ENCODE peak calls at places on chromosome 13, in five cellular contexts. O, K, A, N and U are unnamed samples. For H3K36me3, the result is how much of the 10 kb centered on the place peaks cover.

GRCh38 chr13:33994198-33994597 is 176.2 kb downstream of the RFC3 start:
- DNase-seq in O (no peak), K (no peak), A (no peak), N (no peak), U (no peak)

GRCh38 chr13:67736646-67737420 is 506.7 kb upstream of the PCDH9 start:
- DNase-seq in O (no peak), K (peak), A (no peak), N (peak), U (no peak)

GRCh38 chr13:102724923-102725322 is 30.1 kb upstream of the METTL21C start:
- DNase-seq in O (no peak), K (no peak), A (no peak), N (peak), U (no peak)

GRCh38 chr13:110524484-110525254 is 36.9 kb downstream of the RAB20 start:
- DNase-seq in O (no peak), K (no peak), A (no peak), N (no peak), U (no peak)

GRCh38 chr13:29905845-29906244 is 55.4 kb upstream of the UBL3 start:
- DNase-seq in O (no peak), K (peak), A (no peak), N (no peak), U (no peak)

GRCh38 chr13:76023644-76024043 is 387.5 kb downstream of the LMO7 start:
- DNase-seq in O (no peak), K (no peak), A (no peak), N (peak), U (no peak)

GRCh38 chr13:38954291-38954690 is 36.3 kb downstream of the STOML3 start:
- DNase-seq in O (no peak), K (peak), A (no peak), N (no peak), U (no peak)

GRCh38 chr13:49347650-49348385 is 96.0 kb downstream of the CAB39L start:
- DNase-seq in O (no peak), K (no peak), A (no peak), N (no peak), U (no peak)

GRCh38 chr13:108987488-108987887 is 358.1 kb downstream of the MYO16 start:
- DNase-seq in O (no peak), K (peak), A (no peak), N (no peak), U (no peak)

GRCh38 chr13:67096418-67096817 is 133.7 kb downstream of the PCDH9 start:
- DNase-seq in O (no peak), K (no peak), A (no peak), N (no peak), U (no peak)

GRCh38 chr13:97496511-97496910 is 62.5 kb downstream of the RAP2A start:
- DNase-seq in O (no peak), K (peak), A (no peak), N (peak), U (no peak)

GRCh38 chr13:20363604-20364003 is 131.5 kb upstream of the GJB6 start:
- DNase-seq in O (no peak), K (no peak), A (no peak), N (no peak), U (no peak)

GRCh38 chr13:92187378-92187989 is 789.1 kb downstream of the GPC5 start:
- DNase-seq in O (peak), K (peak), A (no peak), N (peak), U (no peak)

GRCh38 chr13:24304620-24305019 is 4.8 kb upstream of the C1QTNF9 start:
- DNase-seq in O (no peak), K (peak), A (no peak), N (no peak), U (no peak)

GRCh38 chr13:63184693-63185092 is 1769.0 kb upstream of the PCDH20 start:
- DNase-seq in O (no peak), K (peak), A (no peak), N (peak), U (no peak)

GRCh38 chr13:32548837-32549236 is 10.2 kb upstream of the N4BP2L2 start:
- DNase-seq in O (no peak), K (peak), A (no peak), N (no peak), U (no peak)

GRCh38 chr13:24053505-24054251 is 106.8 kb upstream of the SPATA13 start:
- DNase-seq in O (peak), K (peak), A (no peak), N (peak), U (no peak)

GRCh38 chr13:79501538-79502232 is 20.7 kb downstream of the NDFIP2 start:
- DNase-seq in O (no peak), K (peak), A (no peak), N (no peak), U (no peak)

GRCh38 chr13:97715763-97716162 is 237.7 kb upstream of the IPO5 start:
- DNase-seq in O (no peak), K (no peak), A (no peak), N (no peak), U (no peak)

GRCh38 chr13:106471957-106472543 is 63.4 kb downstream of the EFNB2 start:
- DNase-seq in O (no peak), K (peak), A (no peak), N (peak), U (peak)

GRCh38 chr13:111187879-111188643 is 73.0 kb downstream of the ARHGEF7 start:
- DNase-seq in O (no peak), K (peak), A (no peak), N (peak), U (no peak)

GRCh38 chr13:48151343-48151742 is 56.4 kb upstream of the MED4 start:
- DNase-seq in O (peak), K (no peak), A (no peak), N (no peak), U (no peak)

GRCh38 chr13:93547886-93548285 is 321.3 kb downstream of the GPC6 start:
- DNase-seq in O (no peak), K (peak), A (no peak), N (no peak), U (no peak)

GRCh38 chr13:41515491-41516139 is 58.3 kb downstream of the RGCC start:
- DNase-seq in O (no peak), K (no peak), A (no peak), N (no peak), U (no peak)

GRCh38 chr13:39862891-39863290 is 207.4 kb downstream of the COG6 start:
- DNase-seq in O (no peak), K (no peak), A (no peak), N (no peak), U (no peak)

GRCh38 chr13:39822437-39822836 is 167.0 kb downstream of the COG6 start:
- DNase-seq in O (no peak), K (no peak), A (no peak), N (no peak), U (no peak)

GRCh38 chr13:27634231-27634630 is 12.5 kb downstream of the POLR1D start:
- DNase-seq in O (no peak), K (no peak), A (no peak), N (no peak), U (no peak)

GRCh38 chr13:57630661-57631606 is 610 bp upstream of the PCDH17 start:
- DNase-seq in O (no peak), K (peak), A (no peak), N (peak), U (no peak)

GRCh38 chr13:110624766-110625756 is 9.7 kb downstream of the NAXD start:
- DNase-seq in O (no peak), K (no peak), A (no peak), N (no peak), U (no peak)

GRCh38 chr13:27106144-27106543 is 65.5 kb downstream of the USP12 start:
- DNase-seq in O (no peak), K (no peak), A (no peak), N (no peak), U (no peak)

GRCh38 chr13:44498969-44499368 is 77.2 kb downstream of the TSC22D1 start:
- DNase-seq in O (no peak), K (no peak), A (no peak), N (no peak), U (no peak)

GRCh38 chr13:72255908-72256307 is 388.9 kb upstream of the DACH1 start:
- DNase-seq in O (no peak), K (peak), A (no peak), N (peak), U (no peak)

GRCh38 chr13:22447132-22447886 is 733.5 kb upstream of the SGCG start:
- DNase-seq in O (no peak), K (no peak), A (no peak), N (peak), U (no peak)

GRCh38 chr13:50055454-50055853 is 40.2 kb downstream of the KCNRG start:
- DNase-seq in O (no peak), K (no peak), A (no peak), N (no peak), U (no peak)

GRCh38 chr13:85080726-85081125 is 718.5 kb downstream of the SLITRK6 start:
- DNase-seq in O (no peak), K (no peak), A (no peak), N (peak), U (no peak)

GRCh38 chr13:111049791-111050538 is 65.1 kb upstream of the ARHGEF7 start:
- DNase-seq in O (no peak), K (peak), A (no peak), N (no peak), U (no peak)

GRCh38 chr13:47004022-47004421 is 107.2 kb upstream of the HTR2A start:
- DNase-seq in O (no peak), K (peak), A (no peak), N (peak), U (no peak)

GRCh38 chr13:98972627-98973026 is 5.2 kb downstream of the DOCK9 start:
- DNase-seq in O (no peak), K (peak), A (no peak), N (peak), U (no peak)

GRCh38 chr13:98974053-98974452 is 3.8 kb downstream of the DOCK9 start:
- DNase-seq in O (no peak), K (no peak), A (no peak), N (no peak), U (no peak)

GRCh38 chr13:98975822-98976261 is 2.0 kb downstream of the DOCK9 start:
- DNase-seq in O (no peak), K (peak), A (no peak), N (peak), U (no peak)

GRCh38 chr13:98970293-98970692 is 7.6 kb downstream of the DOCK9 start:
- DNase-seq in O (no peak), K (no peak), A (no peak), N (no peak), U (no peak)

GRCh38 chr13:98972059-98972458 is 5.8 kb downstream of the DOCK9 start:
- DNase-seq in O (no peak), K (no peak), A (no peak), N (no peak), U (no peak)
- H3K27ac ChIP-seq in O (no peak), K (peak), A (no peak), N (peak), U (no peak)

GRCh38 chr13:37014609-37015008 is 14.0 kb downstream of the EXOSC8 start:
- DNase-seq in O (no peak), K (peak), A (no peak), N (no peak), U (no peak)

GRCh38 chr13:37010424-37010823 is 9.8 kb downstream of the EXOSC8 start:
- DNase-seq in O (no peak), K (no peak), A (no peak), N (no peak), U (no peak)

GRCh38 chr13:37009692-37010091 is 9.1 kb downstream of the EXOSC8 start:
- DNase-seq in O (no peak), K (no peak), A (no peak), N (no peak), U (no peak)

GRCh38 chr13:37011788-37012187 is 11.2 kb downstream of the EXOSC8 start:
- DNase-seq in O (no peak), K (no peak), A (no peak), N (no peak), U (no peak)

GRCh38 chr13:37011002-37011401 is 10.4 kb downstream of the EXOSC8 start:
- DNase-seq in O (no peak), K (no peak), A (no peak), N (no peak), U (no peak)
- H3K36me3 ChIP-seq in O (half or more), K (half or more), A (half or more), N (under half), U (under half)

GRCh38 chr13:112204881-112205327 is 138.0 kb downstream of the SOX1 start:
- DNase-seq in O (no peak), K (no peak), A (no peak), N (peak), U (no peak)
- H3K4me3 ChIP-seq in O (no peak), K (no peak), A (no peak), N (no peak), U (peak)

GRCh38 chr13:113843864-113844556 is 19.9 kb downstream of the GAS6 start:
- DNase-seq in O (no peak), K (no peak), A (peak), N (no peak), U (no peak)
- H3K27ac ChIP-seq in O (no peak), K (no peak), A (no peak), N (no peak), U (no peak)

DNA sequence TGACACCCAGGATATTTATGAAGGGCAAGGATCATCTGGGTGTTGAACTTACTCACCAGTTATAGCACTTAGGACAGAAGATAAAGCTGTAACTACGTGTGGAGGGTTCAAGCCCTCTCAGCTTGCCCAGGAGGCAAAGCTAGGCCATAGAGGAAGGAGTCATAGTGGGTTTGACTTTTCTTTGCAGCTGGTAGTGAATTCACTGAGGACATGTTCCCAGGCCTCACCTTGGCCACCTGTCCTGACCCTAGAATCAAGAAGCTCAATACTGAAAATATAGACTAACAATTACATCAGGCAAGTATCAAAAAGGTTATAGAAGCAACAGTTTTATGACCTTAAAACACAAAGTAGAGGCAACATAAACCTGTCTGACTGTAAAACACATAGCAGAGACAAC is 1207.7 kb downstream of the SLITRK1 start:
- DNase-seq in O (no peak), K (no peak), A (no peak), N (no peak), U (no peak)
- H3K36me3 ChIP-seq in O (under half), K (under half), A (under half), N (under half), U (under half)

GRCh38 chr13:42722883-42723539 is 58.4 kb upstream of the FAM216B start:
- DNase-seq in O (no peak), K (no peak), A (no peak), N (no peak), U (no peak)

GRCh38 chr13:42720858-42721219 is 60.5 kb upstream of the FAM216B start:
- DNase-seq in O (no peak), K (no peak), A (no peak), N (no peak), U (no peak)

GRCh38 chr13:42715909-42716308 is 65.5 kb upstream of the FAM216B start:
- DNase-seq in O (no peak), K (no peak), A (no peak), N (no peak), U (no peak)

GRCh38 chr13:42720116-42720857 is 61.1 kb upstream of the FAM216B start:
- DNase-seq in O (no peak), K (peak), A (no peak), N (peak), U (no peak)
- H3K4me3 ChIP-seq in O (no peak), K (no peak), A (no peak), N (no peak), U (no peak)

GRCh38 chr13:35927554-35927953 is 203.6 kb downstream of the DCLK1 start:
- DNase-seq in O (no peak), K (peak), A (no peak), N (peak), U (peak)
- H3K27ac ChIP-seq in O (no peak), K (no peak), A (no peak), N (no peak), U (no peak)